ENCODE peak calls at places on chromosomes 1 and 21, in eight cellular contexts. A is A549; F is NCI-H1105; O is kidney epithelial cell; L is BJ; B is stimulated activated CD4-positive, alpha-beta T cell treated with anti-CD3 and anti-CD28 coated beads, Interleukin-1b, Interleukin-23, amount 100 ng/mL, for 48 hours; C is ELF-1; Y is NCI-H345. E is an unnamed sample.

GRCh38 chr1:29344336-29344735 is 108.0 kb downstream of the PTPRU start:
- DNase-seq in A (no peak), F (no peak), O (no peak), L (no peak), B (no peak), C (no peak), Y (no peak), E (no peak)

GRCh38 chr1:94061513-94062443 is 59.2 kb downstream of the ABCA4 start:
- DNase-seq in A (peak), F (peak), O (no peak), L (no peak), B (peak), C (peak), Y (peak), E (peak)

GRCh38 chr1:101257500-101258325 is 20.9 kb downstream of the S1PR1 start:
- DNase-seq in A (no peak), F (no peak), O (no peak), L (no peak), B (no peak), C (peak), Y (no peak), E (no peak)

GRCh38 chr1:229694053-229694693 is 68.1 kb downstream of the URB2 start:
- DNase-seq in A (peak), F (peak), O (peak), L (peak), B (no peak), C (peak), Y (peak), E (peak)

GRCh38 chr1:12760256-12760795 is 13.2 kb upstream of the PRAMEF12 start:
- DNase-seq in A (peak), F (no peak), O (no peak), L (no peak), B (no peak), C (peak), Y (no peak), E (no peak)

GRCh38 chr1:77550135-77550534 is 132.3 kb downstream of the ZZZ3 start:
- DNase-seq in A (no peak), F (no peak), O (no peak), L (no peak), B (no peak), C (no peak), Y (no peak), E (no peak)

GRCh38 chr21:38054334-38054733 is 138.1 kb upstream of the KCNJ6 start:
- DNase-seq in A (no peak), F (no peak), O (no peak), L (no peak), B (no peak), C (no peak), Y (peak), E (peak)

GRCh38 chr1:182122265-182122664 is 60.8 kb upstream of the ZNF648 start:
- DNase-seq in A (no peak), F (no peak), O (no peak), L (no peak), B (no peak), C (no peak), Y (no peak), E (no peak)

GRCh38 chr1:68442822-68443556 is 6.8 kb downstream of the RPE65 start:
- DNase-seq in A (peak), F (no peak), O (peak), L (peak), B (peak), C (peak), Y (no peak), E (peak)

GRCh38 chr21:33089439-33089838 is 19.5 kb downstream of the OLIG1 start:
- DNase-seq in A (no peak), F (no peak), O (no peak), L (no peak), B (no peak), C (no peak), Y (no peak), E (no peak)

GRCh38 chr1:61332796-61333195 is 250.4 kb downstream of the NFIA start:
- DNase-seq in A (no peak), F (no peak), O (no peak), L (no peak), B (no peak), C (no peak), Y (no peak), E (no peak)